ENCODE peak calls at places on chromosomes 5 and 9, in four cellular contexts. One of them, this sample, is unnamed.
A peak's percentile ranks its signal among the peaks of the same experiment; 100 is the strongest.

GRCh38 chr5:82641362-82641988 is 363.3 kb upstream of the RPS23 start:
- DNase-seq in OCI-LY7: peak; percentile 28
- DNase-seq in MM.1S: peak; percentile 77
- DNase-seq in neural progenitor cell: peak; percentile 67
- DNase-seq in this sample: peak; percentile 84

GRCh38 chr5:1975898-1976765 is 93.4 kb upstream of the IRX4 start:
- DNase-seq in OCI-LY7: no peak
- DNase-seq in MM.1S: no peak
- DNase-seq in neural progenitor cell: no peak
- DNase-seq in this sample: no peak

GRCh38 chr9:70398145-70398556 is 16.3 kb downstream of the KLF9 start:
- DNase-seq in OCI-LY7: peak; percentile 52
- DNase-seq in MM.1S: no peak
- DNase-seq in neural progenitor cell: no peak
- DNase-seq in this sample: no peak

GRCh38 chr5:14406554-14406849 is 175.1 kb upstream of the OTULINL start:
- DNase-seq in OCI-LY7: no peak
- DNase-seq in MM.1S: no peak
- DNase-seq in neural progenitor cell: no peak
- DNase-seq in this sample: peak; percentile 97

GRCh38 chr5:110790673-110791072 is 51.9 kb downstream of the SLC25A46 start:
- DNase-seq in OCI-LY7: no peak
- DNase-seq in MM.1S: no peak
- DNase-seq in neural progenitor cell: no peak
- DNase-seq in this sample: peak; percentile 59

GRCh38 chr9:113651896-113652295 is 188.4 kb downstream of the RGS3 start:
- DNase-seq in OCI-LY7: no peak
- DNase-seq in MM.1S: no peak
- DNase-seq in neural progenitor cell: no peak
- DNase-seq in this sample: no peak

GRCh38 chr5:124744170-124744911 is 2.1 kb downstream of the ZNF608 start:
- DNase-seq in OCI-LY7: peak; percentile 62
- DNase-seq in MM.1S: no peak
- DNase-seq in neural progenitor cell: no peak
- DNase-seq in this sample: peak; percentile 49

GRCh38 chr9:130343445-130343918 is 77.9 kb downstream of the HMCN2 start:
- DNase-seq in OCI-LY7: peak; percentile 25
- DNase-seq in MM.1S: no peak
- DNase-seq in neural progenitor cell: peak; percentile 75
- DNase-seq in this sample: peak; percentile 21

GRCh38 chr9:115551396-115551795 is 433.4 kb upstream of the TNC start:
- DNase-seq in OCI-LY7: no peak
- DNase-seq in MM.1S: no peak
- DNase-seq in neural progenitor cell: no peak
- DNase-seq in this sample: peak; percentile 68

GRCh38 chr5:139088024-139088423 is 110.1 kb downstream of the SIL1 start:
- DNase-seq in OCI-LY7: no peak
- DNase-seq in MM.1S: peak; percentile 7
- DNase-seq in neural progenitor cell: no peak
- DNase-seq in this sample: peak; percentile 16

GRCh38 chr5:80141147-80141671 is 106.1 kb downstream of the THBS4 start:
- DNase-seq in OCI-LY7: no peak
- DNase-seq in MM.1S: no peak
- DNase-seq in neural progenitor cell: peak; percentile 91
- DNase-seq in this sample: peak; percentile 55

GRCh38 chr5:5165541-5166002 is 25.4 kb downstream of the ADAMTS16 start:
- DNase-seq in OCI-LY7: no peak
- DNase-seq in MM.1S: no peak
- DNase-seq in neural progenitor cell: no peak
- DNase-seq in this sample: peak; percentile 82

GRCh38 chr5:114055318-114055788 is 306.5 kb upstream of the KCNN2 start:
- DNase-seq in OCI-LY7: no peak
- DNase-seq in MM.1S: no peak
- DNase-seq in neural progenitor cell: peak; percentile 90
- DNase-seq in this sample: peak; percentile 35

GRCh38 chr5:161546463-161547301 is at the start of gene GABRB2:
- DNase-seq in OCI-LY7: peak; percentile 84
- DNase-seq in MM.1S: peak; percentile 83
- DNase-seq in neural progenitor cell: peak; percentile 81
- DNase-seq in this sample: peak; percentile 61

GRCh38 chr9:101705135-101705661 is 33.2 kb downstream of the GRIN3A start:
- DNase-seq in OCI-LY7: no peak
- DNase-seq in MM.1S: no peak
- DNase-seq in neural progenitor cell: peak; percentile 67
- DNase-seq in this sample: peak; percentile 31

GRCh38 chr9:114894801-114895433 is 35.5 kb downstream of the TNFSF8 start:
- DNase-seq in OCI-LY7: peak; percentile 56
- DNase-seq in MM.1S: no peak
- DNase-seq in neural progenitor cell: no peak
- DNase-seq in this sample: peak; percentile 97

GRCh38 chr9:131839281-131840084 is 99.6 kb upstream of the RAPGEF1 start:
- DNase-seq in OCI-LY7: no peak
- DNase-seq in MM.1S: no peak
- DNase-seq in neural progenitor cell: no peak
- DNase-seq in this sample: peak; percentile 82

GRCh38 chr9:125421591-125422181 is 160.1 kb downstream of the GAPVD1 start:
- DNase-seq in OCI-LY7: no peak
- DNase-seq in MM.1S: no peak
- DNase-seq in neural progenitor cell: no peak
- DNase-seq in this sample: no peak

GRCh38 chr5:143229896-143230675 is 173.4 kb downstream of the NR3C1 start:
- DNase-seq in OCI-LY7: peak; percentile 83
- DNase-seq in MM.1S: peak; percentile 92
- DNase-seq in neural progenitor cell: peak; percentile 9
- DNase-seq in this sample: peak; percentile 74

GRCh38 chr9:85040806-85041575 is 371.5 kb downstream of the NTRK2 start:
- DNase-seq in OCI-LY7: no peak
- DNase-seq in MM.1S: no peak
- DNase-seq in neural progenitor cell: no peak
- DNase-seq in this sample: no peak

GRCh38 chr5:158458086-158458485 is 599.1 kb upstream of the CLINT1 start:
- DNase-seq in OCI-LY7: no peak
- DNase-seq in MM.1S: no peak
- DNase-seq in neural progenitor cell: no peak
- DNase-seq in this sample: no peak

GRCh38 chr5:158461240-158461854 is 602.4 kb upstream of the CLINT1 start:
- DNase-seq in OCI-LY7: no peak
- DNase-seq in MM.1S: no peak
- DNase-seq in neural progenitor cell: no peak
- DNase-seq in this sample: no peak

GRCh38 chr5:158456241-158456640 is 597.3 kb upstream of the CLINT1 start:
- DNase-seq in OCI-LY7: no peak
- DNase-seq in MM.1S: no peak
- DNase-seq in neural progenitor cell: no peak
- DNase-seq in this sample: no peak

GRCh38 chr5:158451983-158452710 is 593.2 kb upstream of the CLINT1 start:
- DNase-seq in OCI-LY7: no peak
- DNase-seq in MM.1S: no peak
- DNase-seq in neural progenitor cell: no peak
- DNase-seq in this sample: no peak

GRCh38 chr5:158456756-158457155 is 597.8 kb upstream of the CLINT1 start:
- DNase-seq in OCI-LY7: no peak
- DNase-seq in MM.1S: no peak
- DNase-seq in neural progenitor cell: no peak
- DNase-seq in this sample: peak; percentile 97
- H3K9me3 ChIP-seq in OCI-LY7: no peaks in the 10 kb centered on the region
- H3K9me3 ChIP-seq in MM.1S: no peaks in the 10 kb centered on the region
- H3K9me3 ChIP-seq in neural progenitor cell: no peaks in the 10 kb centered on the region
- H3K9me3 ChIP-seq in this sample: no peaks in the 10 kb centered on the region

GRCh38 chr5:170747851-170748250 is 35.7 kb upstream of the GABRP start:
- DNase-seq in OCI-LY7: no peak
- DNase-seq in MM.1S: no peak
- DNase-seq in neural progenitor cell: peak; percentile 73
- DNase-seq in this sample: peak; percentile 10
- H3K4me1 ChIP-seq in OCI-LY7: no peaks in the 10 kb centered on the region
- H3K4me1 ChIP-seq in MM.1S: peaks cover 19% of the 10 kb centered on the region
- H3K4me1 ChIP-seq in neural progenitor cell: peaks cover 23% of the 10 kb centered on the region
- H3K4me1 ChIP-seq in this sample: no peaks in the 10 kb centered on the region

GRCh38 chr5:52668544-52669185 is 119.1 kb upstream of the ITGA1 start:
- DNase-seq in OCI-LY7: no peak
- DNase-seq in MM.1S: no peak
- DNase-seq in neural progenitor cell: no peak
- DNase-seq in this sample: no peak
- TF ChIP-seq EZH2phosphoT487 in OCI-LY7: no peak
- TF ChIP-seq EZH2phosphoT487 in MM.1S: no peak
- TF ChIP-seq EZH2phosphoT487 in neural progenitor cell: no peak
- TF ChIP-seq EZH2phosphoT487 in this sample: no peak

GRCh38 chr5:56490971-56491468 is 257.9 kb upstream of the ANKRD55 start:
- DNase-seq in OCI-LY7: no peak
- DNase-seq in MM.1S: no peak
- DNase-seq in neural progenitor cell: no peak
- DNase-seq in this sample: no peak

GRCh38 chr5:56494300-56494704 is 261.2 kb upstream of the ANKRD55 start:
- DNase-seq in OCI-LY7: no peak
- DNase-seq in MM.1S: no peak
- DNase-seq in neural progenitor cell: no peak
- DNase-seq in this sample: peak; percentile 10

GRCh38 chr5:56493293-56493692 is 260.2 kb upstream of the ANKRD55 start:
- DNase-seq in OCI-LY7: no peak
- DNase-seq in MM.1S: no peak
- DNase-seq in neural progenitor cell: no peak
- DNase-seq in this sample: no peak

GRCh38 chr5:56492812-56493211 is 259.7 kb upstream of the ANKRD55 start:
- DNase-seq in OCI-LY7: no peak
- DNase-seq in MM.1S: no peak
- DNase-seq in neural progenitor cell: no peak
- DNase-seq in this sample: no peak

GRCh38 chr5:56493751-56494150 is 260.6 kb upstream of the ANKRD55 start:
- DNase-seq in OCI-LY7: no peak
- DNase-seq in MM.1S: no peak
- DNase-seq in neural progenitor cell: no peak
- DNase-seq in this sample: no peak
- H3K9me3 ChIP-seq in OCI-LY7: no peaks in the 10 kb centered on the region
- H3K9me3 ChIP-seq in MM.1S: no peaks in the 10 kb centered on the region
- H3K9me3 ChIP-seq in neural progenitor cell: no peaks in the 10 kb centered on the region
- H3K9me3 ChIP-seq in this sample: no peaks in the 10 kb centered on the region

This sample was measured in GM23248.